ENCODE peak calls at places on chromosomes 12 and 14, in four cellular contexts. One of them, this sample, is unnamed.

GRCh38 chr14:102491786-102492522 is 17.6 kb downstream of the ANKRD9 start:
- DNase-seq in mucosa of gallbladder: no peak
- DNase-seq in stimulated activated naive CD4-positive, alpha-beta T cell: no peak
- DNase-seq in T-helper 9 cell: no peak
- DNase-seq in this sample: peak; percentile 30

GRCh38 chr12:124862768-124863408 is 776 bp downstream of the SCARB1 start:
- DNase-seq in mucosa of gallbladder: no peak
- DNase-seq in stimulated activated naive CD4-positive, alpha-beta T cell: no peak
- DNase-seq in T-helper 9 cell: peak; percentile 7
- DNase-seq in this sample: peak; percentile 67

GRCh38 chr14:49550284-49551184 is 35.6 kb downstream of the RPS29 start:
- DNase-seq in mucosa of gallbladder: no peak
- DNase-seq in stimulated activated naive CD4-positive, alpha-beta T cell: no peak
- DNase-seq in T-helper 9 cell: no peak
- DNase-seq in this sample: peak; percentile 41

GRCh38 chr12:207804-208203 is 6.2 kb downstream of the SLC6A12 start:
- DNase-seq in mucosa of gallbladder: no peak
- DNase-seq in stimulated activated naive CD4-positive, alpha-beta T cell: no peak
- DNase-seq in T-helper 9 cell: no peak
- DNase-seq in this sample: no peak

GRCh38 chr12:41485203-41485602 is 297.1 kb downstream of the PDZRN4 start:
- DNase-seq in mucosa of gallbladder: no peak
- DNase-seq in stimulated activated naive CD4-positive, alpha-beta T cell: no peak
- DNase-seq in T-helper 9 cell: no peak
- DNase-seq in this sample: no peak

GRCh38 chr14:76603713-76604112 is 157.6 kb upstream of the VASH1 start:
- DNase-seq in mucosa of gallbladder: no peak
- DNase-seq in stimulated activated naive CD4-positive, alpha-beta T cell: no peak
- DNase-seq in T-helper 9 cell: no peak
- DNase-seq in this sample: no peak

GRCh38 chr12:99087278-99087677 is 442.2 kb downstream of the APAF1 start:
- DNase-seq in mucosa of gallbladder: no peak
- DNase-seq in stimulated activated naive CD4-positive, alpha-beta T cell: no peak
- DNase-seq in T-helper 9 cell: no peak
- DNase-seq in this sample: no peak

GRCh38 chr14:29926701-29927595 is 699 bp downstream of the PRKD1 start:
- DNase-seq in mucosa of gallbladder: peak; percentile 36
- DNase-seq in stimulated activated naive CD4-positive, alpha-beta T cell: no peak
- DNase-seq in T-helper 9 cell: no peak
- DNase-seq in this sample: peak; percentile 67

GRCh38 chr14:60684203-60684602 is 34.9 kb upstream of the SIX1 start:
- DNase-seq in mucosa of gallbladder: no peak
- DNase-seq in stimulated activated naive CD4-positive, alpha-beta T cell: no peak
- DNase-seq in T-helper 9 cell: no peak
- DNase-seq in this sample: no peak

GRCh38 chr14:105086833-105087307 is 21.6 kb upstream of the GPR132 start:
- DNase-seq in mucosa of gallbladder: peak; percentile 59
- DNase-seq in stimulated activated naive CD4-positive, alpha-beta T cell: peak; percentile 70
- DNase-seq in T-helper 9 cell: peak; percentile 78
- DNase-seq in this sample: peak; percentile 96

GRCh38 chr12:75239987-75240386 is 30.3 kb upstream of the KCNC2 start:
- DNase-seq in mucosa of gallbladder: no peak
- DNase-seq in stimulated activated naive CD4-positive, alpha-beta T cell: no peak
- DNase-seq in T-helper 9 cell: no peak
- DNase-seq in this sample: no peak

GRCh38 chr14:102507891-102508312 is 1.7 kb downstream of the ANKRD9 start:
- DNase-seq in mucosa of gallbladder: no peak
- DNase-seq in stimulated activated naive CD4-positive, alpha-beta T cell: no peak
- DNase-seq in T-helper 9 cell: no peak
- DNase-seq in this sample: peak; percentile 73

GRCh38 chr12:3869448-3869847 is 3.8 kb downstream of the PARP11 start:
- DNase-seq in mucosa of gallbladder: no peak
- DNase-seq in stimulated activated naive CD4-positive, alpha-beta T cell: no peak
- DNase-seq in T-helper 9 cell: no peak
- DNase-seq in this sample: no peak

GRCh38 chr14:21428930-21429329 is 27.0 kb downstream of the CHD8 start:
- DNase-seq in mucosa of gallbladder: no peak
- DNase-seq in stimulated activated naive CD4-positive, alpha-beta T cell: no peak
- DNase-seq in T-helper 9 cell: no peak
- DNase-seq in this sample: no peak

GRCh38 chr12:50050119-50050385 is 7.3 kb upstream of the ASIC1 start:
- DNase-seq in mucosa of gallbladder: no peak
- DNase-seq in stimulated activated naive CD4-positive, alpha-beta T cell: no peak
- DNase-seq in T-helper 9 cell: no peak
- DNase-seq in this sample: no peak

GRCh38 chr12:12486661-12487240 is 75.9 kb downstream of the DUSP16 start:
- DNase-seq in mucosa of gallbladder: no peak
- DNase-seq in stimulated activated naive CD4-positive, alpha-beta T cell: no peak
- DNase-seq in T-helper 9 cell: no peak
- DNase-seq in this sample: no peak

GRCh38 chr14:45891417-45892080 is 638.5 kb upstream of the MIS18BP1 start:
- DNase-seq in mucosa of gallbladder: no peak
- DNase-seq in stimulated activated naive CD4-positive, alpha-beta T cell: no peak
- DNase-seq in T-helper 9 cell: no peak
- DNase-seq in this sample: peak; percentile 28

GRCh38 chr12:124921200-124922008 is 7.0 kb upstream of the UBC start:
- DNase-seq in mucosa of gallbladder: no peak
- DNase-seq in stimulated activated naive CD4-positive, alpha-beta T cell: no peak
- DNase-seq in T-helper 9 cell: peak; percentile 41
- DNase-seq in this sample: peak; percentile 65

This sample was measured in H7.